ENCODE peak calls at places on chromosomes 1 and 21, in four cellular contexts. G, K, H and S are unnamed samples.

GRCh38 chr1:153608742-153609584 is 4.0 kb downstream of the S100A16 start:
- DNase-seq in K (peak), H (peak), G (peak), S (peak)

GRCh38 chr1:32361308-32361673 is 994 bp downstream of the FAM229A start:
- DNase-seq in K (no peak), G (no peak), H (no peak), S (no peak)

GRCh38 chr1:208189183-208189582 is 55.0 kb downstream of the PLXNA2 start:
- DNase-seq in K (no peak), G (no peak), H (no peak), S (no peak)

GRCh38 chr1:219244864-219245263 is 71.2 kb downstream of the LYPLAL1 start:
- DNase-seq in G (no peak), K (no peak), H (no peak), S (no peak)

GRCh38 chr1:42953182-42954180 is 5.2 kb downstream of the SLC2A1 start:
- DNase-seq in H (no peak), K (no peak), G (no peak), S (no peak)

GRCh38 chr1:48103495-48103894 is 106.3 kb upstream of the TRABD2B start:
- DNase-seq in K (no peak), G (no peak), H (no peak), S (no peak)

GRCh38 chr1:61441723-61442262 is 283.1 kb downstream of the TM2D1 start:
- DNase-seq in H (no peak), G (no peak), K (peak), S (no peak)

GRCh38 chr1:162276493-162276892 is 100.2 kb downstream of the SPATA46 start:
- DNase-seq in H (peak), G (no peak), K (no peak), S (peak)

GRCh38 chr1:200124309-200124708 is 96.8 kb downstream of the NR5A2 start:
- DNase-seq in H (no peak), K (no peak), G (no peak), S (no peak)

GRCh38 chr1:43968348-43968948 is 1.4 kb upstream of the DPH2 start:
- DNase-seq in K (no peak), H (no peak), G (no peak), S (no peak)

GRCh38 chr1:229344139-229344538 is 1.3 kb upstream of the CCSAP start:
- DNase-seq in H (no peak), K (no peak), G (no peak), S (no peak)

GRCh38 chr1:24981632-24982007 is 51.5 kb upstream of the RUNX3 start:
- DNase-seq in K (no peak), G (no peak), H (no peak), S (no peak)

GRCh38 chr21:33023574-33024277 is 2.0 kb upstream of the OLIG2 start:
- DNase-seq in K (no peak), H (no peak), G (no peak), S (no peak)

GRCh38 chr1:65425697-65426096 is 5.2 kb downstream of the LEPR start:
- DNase-seq in K (no peak), G (no peak), H (no peak), S (no peak)

GRCh38 chr21:39127506-39127905 is 55.7 kb downstream of the PSMG1 start:
- DNase-seq in H (no peak), G (no peak), K (no peak), S (no peak)

GRCh38 chr21:38319781-38320180 is 63.0 kb downstream of the KCNJ15 start:
- DNase-seq in G (no peak), H (no peak), K (no peak), S (no peak)

GRCh38 chr1:31429583-31429982 is 16.6 kb downstream of the SERINC2 start:
- DNase-seq in K (no peak), H (no peak), G (no peak), S (no peak)

GRCh38 chr1:243525085-243525487 is 269.2 kb downstream of the SDCCAG8 start:
- DNase-seq in G (no peak), K (no peak), H (no peak), S (no peak)

GRCh38 chr1:73998348-73998959 is 199.5 kb downstream of the LRRIQ3 start:
- DNase-seq in K (no peak), G (no peak), H (peak), S (no peak)

GRCh38 chr1:224623310-224623714 is 7.2 kb downstream of the CNIH3 start:
- DNase-seq in G (no peak), H (no peak), K (no peak), S (no peak)

GRCh38 chr1:30730351-30731108 is 7.1 kb upstream of the MATN1 start:
- DNase-seq in G (no peak), K (no peak), H (no peak), S (no peak)

GRCh38 chr1:48661726-48662483 is 114.8 kb downstream of the BEND5 start:
- DNase-seq in H (no peak), G (no peak), K (no peak), S (no peak)

GRCh38 chr1:228079601-228080263 is 2.8 kb upstream of the ARF1 start:
- DNase-seq in G (no peak), K (peak), H (no peak), S (peak)

GRCh38 chr1:189751311-189751710 is 726.4 kb downstream of the BRINP3 start:
- DNase-seq in G (no peak), K (no peak), H (no peak), S (no peak)

GRCh38 chr1:184299076-184299790 is 87.6 kb upstream of the C1orf21 start:
- DNase-seq in H (no peak), G (no peak), K (no peak), S (no peak)

GRCh38 chr1:185774384-185774783 is 40.2 kb downstream of the HMCN1 start:
- DNase-seq in G (no peak), K (no peak), H (no peak), S (no peak)

GRCh38 chr1:154607084-154607747 is 770 bp downstream of the ADAR start:
- DNase-seq in G (peak), H (no peak), K (no peak), S (peak)

GRCh38 chr1:36161656-36162531 is 5.9 kb downstream of the MAP7D1 start:
- DNase-seq in K (no peak), G (no peak), H (no peak), S (no peak)

GRCh38 chr1:118973536-118974160 is 14.5 kb downstream of the TBX15 start:
- DNase-seq in K (no peak), H (no peak), G (no peak), S (no peak)

GRCh38 chr1:18385239-18385790 is 95.4 kb upstream of the KLHDC7A start:
- DNase-seq in G (peak), H (no peak), K (peak), S (no peak)

GRCh38 chr1:228351850-228352249 is 54.8 kb downstream of the TRIM11 start:
- DNase-seq in G (no peak), H (no peak), K (peak), S (no peak)

GRCh38 chr21:45386728-45387371 is 18.1 kb upstream of the COL18A1 start:
- DNase-seq in K (peak), G (no peak), H (no peak), S (peak)

GRCh38 chr1:207463021-207463420 is 8.9 kb downstream of the CR2 start:
- DNase-seq in K (no peak), G (no peak), H (no peak), S (no peak)

GRCh38 chr1:191371626-191372025 is 786.6 kb upstream of the RGS18 start:
- DNase-seq in K (no peak), G (no peak), H (no peak), S (no peak)

GRCh38 chr1:109782514-109782913 is 18.8 kb upstream of the EPS8L3 start:
- DNase-seq in G (no peak), K (peak), H (no peak), S (peak)

GRCh38 chr1:154812911-154813816 is 56.9 kb downstream of the KCNN3 start:
- DNase-seq in G (no peak), H (no peak), K (peak), S (no peak)

GRCh38 chr1:24186993-24187790 is at the start of gene IFNLR1:
- DNase-seq in G (peak), K (peak), H (peak), S (peak)

GRCh38 chr1:9350011-9350907 is 57.6 kb downstream of the SPSB1 start:
- DNase-seq in H (no peak), G (peak), K (peak), S (no peak)

GRCh38 chr21:38380391-38381137 is 117.7 kb downstream of the ERG start:
- DNase-seq in G (no peak), K (no peak), H (no peak), S (no peak)

GRCh38 chr1:169812131-169812530 is 17.4 kb upstream of the METTL18 start:
- DNase-seq in H (no peak), K (no peak), G (no peak), S (no peak)
- H3K4me3 ChIP-seq in H (no peak), K (no peak), G (no peak), S (no peak)

GRCh38 chr1:167627865-167628641 is 2.0 kb upstream of the RCSD1 start:
- DNase-seq in G (no peak), H (no peak), K (peak), S (peak)
- H3K4me3 ChIP-seq in G (no peak), H (no peak), K (no peak), S (no peak)

DNA sequence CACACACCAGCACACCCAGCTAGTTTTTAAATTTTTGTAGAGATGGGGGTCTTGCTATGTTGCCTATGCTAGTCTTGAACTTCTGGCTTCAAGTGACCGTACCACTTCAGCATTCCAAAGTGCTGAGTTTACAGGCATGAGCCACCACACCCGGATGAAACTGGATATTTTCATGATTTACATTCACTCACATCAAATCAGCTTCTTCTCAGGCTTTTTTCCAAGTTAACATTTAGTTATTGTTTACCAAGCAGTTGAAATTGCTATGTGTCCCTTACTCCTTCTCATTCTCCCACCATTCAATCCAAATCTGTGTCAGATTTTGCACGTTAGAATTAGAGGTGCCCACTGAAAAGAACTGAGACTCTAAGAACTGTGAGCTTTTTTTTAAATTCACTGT is 18.3 kb downstream of the RIT1 start:
- DNase-seq in K (no peak), H (peak), G (no peak), S (no peak)
- H3K4me3 ChIP-seq in K (peak), H (no peak), G (no peak), S (no peak)

DNA sequence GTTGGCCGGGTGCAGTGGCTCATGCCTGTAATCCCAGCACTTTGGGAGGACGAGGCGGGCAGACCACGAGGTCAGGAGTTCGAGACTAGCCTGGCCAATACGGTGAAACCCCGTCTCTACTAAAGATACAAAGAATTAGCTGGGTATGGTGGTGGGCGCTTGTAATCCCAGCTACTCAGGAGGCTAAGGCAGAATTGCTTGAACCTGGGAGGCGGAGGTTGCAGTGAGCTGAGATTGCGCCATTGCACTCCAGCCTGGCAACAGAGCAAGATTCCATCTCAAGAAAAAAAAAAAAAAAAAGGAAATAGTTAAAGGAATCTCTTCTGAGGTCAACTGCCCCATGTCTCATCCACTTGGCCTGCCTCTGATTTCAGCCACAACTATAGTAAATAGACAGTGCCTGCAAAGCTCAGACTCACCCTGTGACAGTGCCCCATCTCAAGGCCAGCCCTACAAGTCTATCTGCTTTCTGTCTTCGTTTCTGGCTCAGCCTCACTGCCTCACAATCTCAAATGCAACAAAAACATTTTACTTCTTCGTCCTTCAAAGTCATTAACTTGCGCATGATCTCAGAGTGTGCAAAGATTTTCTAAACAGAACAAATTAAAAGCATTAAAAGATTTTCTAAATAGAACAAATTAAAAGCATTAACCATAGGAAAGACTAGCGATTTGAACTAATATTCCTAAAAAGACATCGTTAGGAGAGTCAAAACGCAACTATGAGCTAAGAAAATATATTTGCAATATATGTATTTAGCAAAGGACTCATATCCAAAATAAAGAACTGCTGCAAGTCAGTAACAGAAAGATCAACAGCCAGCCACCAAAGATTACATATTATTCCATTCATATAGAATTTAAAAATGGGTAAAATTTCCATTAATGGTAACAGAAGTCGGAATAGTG is 65.0 kb upstream of the PRDX6 start:
- DNase-seq in K (no peak), G (no peak), H (no peak), S (no peak)
- H3K4me3 ChIP-seq in K (no peak), G (no peak), H (no peak), S (no peak)